ENCODE peak calls at places on chromosomes 12 and 14, in seven cellular contexts. J is stimulated activated CD4-positive, alpha-beta T cell treated with anti-CD3 and anti-CD28 coated beads, TNF-alpha, amount 100 ng/mL, for 4 hours; X is hippocampal formation; D is mucosa of descending colon; Z is HT1080; O is activated CD4-positive, alpha-beta T cell treated with anti-CD3 and anti-CD28 coated beads, Interleukin-2, amount 50 U/mL, for 4 hours; A is ureter. G is an unnamed sample.

GRCh38 chr14:34682787-34683321 is 31.5 kb downstream of the CFL2 start:
- DNase-seq in J (no peak), D (no peak), A (no peak), Z (no peak), O (no peak), X (no peak), G (no peak)

GRCh38 chr14:105475269-105475915 is 771 bp downstream of the CRIP2 start:
- DNase-seq in D (no peak), Z (peak; percentile 76), O (no peak), J (no peak), X (no peak), A (peak; percentile 72), G (peak; percentile 90)

GRCh38 chr12:92570056-92570753 is 132.6 kb upstream of the PLEKHG7 start:
- DNase-seq in Z (peak; percentile 78), X (peak; percentile 62), J (no peak), A (peak; percentile 70), O (peak; percentile 28), D (no peak), G (no peak)

GRCh38 chr14:68468437-68469207 is 324.2 kb downstream of the ZFP36L1 start:
- DNase-seq in X (no peak), Z (peak; percentile 80), O (no peak), A (no peak), J (no peak), D (no peak), G (no peak)

GRCh38 chr12:66688836-66689439 is 10.1 kb upstream of the GRIP1 start:
- DNase-seq in X (peak; percentile 4), J (no peak), D (peak; percentile 26), O (no peak), Z (peak; percentile 47), A (peak; percentile 44), G (no peak)

GRCh38 chr12:49292729-49293055 is 2.3 kb upstream of the PRPH start:
- DNase-seq in A (no peak), X (no peak), J (no peak), Z (no peak), D (no peak), O (no peak), G (no peak)

GRCh38 chr12:104340177-104340576 is 36.6 kb downstream of the EID3 start:
- DNase-seq in D (no peak), Z (no peak), O (no peak), A (no peak), X (no peak), J (no peak), G (no peak)

GRCh38 chr12:104951759-104952509 is 6.2 kb downstream of the SLC41A2 start:
- DNase-seq in Z (no peak), O (no peak), A (no peak), J (no peak), D (no peak), X (no peak), G (no peak)

GRCh38 chr12:53677612-53678133 is 1.8 kb upstream of the ATP5MC2 start:
- DNase-seq in J (no peak), A (no peak), D (no peak), X (peak; percentile 63), Z (no peak), O (no peak), G (no peak)

GRCh38 chr12:55982319-55982936 is 8.6 kb downstream of the RAB5B start:
- DNase-seq in O (no peak), J (no peak), Z (no peak), D (no peak), X (no peak), A (no peak), G (no peak)

GRCh38 chr12:1056390-1056789 is 65.4 kb downstream of the ERC1 start:
- DNase-seq in D (no peak), O (no peak), A (no peak), X (no peak), J (no peak), Z (no peak), G (no peak)

GRCh38 chr12:75724913-75725312 is 213.5 kb upstream of the KRR1 start:
- DNase-seq in D (no peak), O (no peak), X (no peak), A (no peak), J (no peak), Z (peak; percentile 86), G (no peak)

GRCh38 chr14:80787876-80788275 is 153.7 kb downstream of the CEP128 start:
- DNase-seq in Z (no peak), O (no peak), A (no peak), X (no peak), J (no peak), D (no peak), G (no peak)

GRCh38 chr12:70664463-70664862 is 27.2 kb upstream of the PTPRB start:
- DNase-seq in D (no peak), A (no peak), Z (no peak), J (no peak), O (no peak), X (peak; percentile 4), G (no peak)

GRCh38 chr14:104974146-104974541 is 4.0 kb downstream of the AHNAK2 start:
- DNase-seq in J (no peak), Z (no peak), X (no peak), O (no peak), A (no peak), D (no peak), G (no peak)

GRCh38 chr12:62533755-62534107 is 67.1 kb downstream of the MON2 start:
- DNase-seq in J (no peak), A (peak; percentile 50), Z (no peak), O (no peak), X (no peak), D (no peak), G (no peak)

GRCh38 chr12:45415393-45415817 is 199.5 kb downstream of the ANO6 start:
- DNase-seq in Z (peak; percentile 99), O (peak; percentile 1), A (no peak), D (no peak), J (no peak), X (no peak), G (peak; percentile 78)

GRCh38 chr14:89921896-89922548 is 32.5 kb downstream of the EFCAB11 start:
- DNase-seq in O (no peak), A (no peak), Z (peak; percentile 95), J (no peak), X (no peak), D (no peak), G (no peak)

GRCh38 chr14:92959761-92960680 is 37.1 kb downstream of the CHGA start:
- DNase-seq in Z (no peak), J (no peak), X (no peak), A (no peak), D (no peak), O (no peak), G (no peak)

GRCh38 chr12:12540261-12541013 is 22.2 kb downstream of the DUSP16 start:
- DNase-seq in J (no peak), Z (no peak), O (no peak), A (no peak), D (no peak), X (no peak), G (no peak)

GRCh38 chr12:110677206-110677911 is 11.6 kb downstream of the HVCN1 start:
- DNase-seq in Z (no peak), D (no peak), J (no peak), X (no peak), O (no peak), A (no peak), G (no peak)

GRCh38 chr12:119695034-119695433 is 27.1 kb downstream of the PRKAB1 start:
- DNase-seq in D (no peak), O (no peak), Z (no peak), X (no peak), J (no peak), A (no peak), G (no peak)

GRCh38 chr14:98368214-98368613 is 903.8 kb downstream of the BCL11B start:
- DNase-seq in D (no peak), Z (no peak), X (no peak), A (no peak), O (no peak), J (no peak), G (no peak)

GRCh38 chr12:47276253-47277070 is 196.7 kb upstream of the AMIGO2 start:
- DNase-seq in X (peak; percentile 1), J (peak; percentile 22), D (no peak), Z (peak; percentile 84), O (no peak), A (peak; percentile 73), G (no peak)

G was measured in coronary artery.